ENCODE peak calls at places on chromosome 4, in five cellular contexts. O is neural progenitor cell, P is OCI-LY7, Q is brain microvascular endothelial cell, H is endodermal cell. T is an unnamed sample.

GRCh38 chr4:186621959-186622553 is 66.7 kb upstream of the MTNR1A start:
- DNase-seq in O (no peak), P (no peak), Q (peak), H (no peak), T (no peak)

GRCh38 chr4:33063238-33063637 is 2343.1 kb downstream of the PCDH7 start:
- DNase-seq in O (no peak), P (no peak), Q (peak), H (no peak), T (no peak)

GRCh38 chr4:88002786-88003185 is 4.6 kb upstream of the PKD2 start:
- DNase-seq in O (no peak), P (no peak), Q (no peak), H (no peak), T (no peak)

GRCh38 chr4:100208964-100209363 is 18.7 kb upstream of the DDIT4L start:
- DNase-seq in O (no peak), P (no peak), Q (no peak), H (no peak), T (no peak)

GRCh38 chr4:98720871-98721480 is 62.6 kb upstream of the TSPAN5 start:
- DNase-seq in O (no peak), P (no peak), Q (peak), H (no peak), T (no peak)

GRCh38 chr4:38464328-38464727 is 199.7 kb upstream of the KLF3 start:
- DNase-seq in O (no peak), P (no peak), Q (no peak), H (no peak), T (no peak)

GRCh38 chr4:157804986-157805385 is 367.8 kb downstream of the GASK1B start:
- DNase-seq in O (peak), P (no peak), Q (no peak), H (no peak), T (no peak)

GRCh38 chr4:40388248-40388647 is 53.1 kb downstream of the CHRNA9 start:
- DNase-seq in O (peak), P (peak), Q (no peak), H (peak), T (no peak)

GRCh38 chr4:78222575-78223186 is 165.6 kb downstream of the FRAS1 start:
- DNase-seq in O (peak), P (no peak), Q (no peak), H (peak), T (no peak)

GRCh38 chr4:56506110-56506705 is 617 bp downstream of the ARL9 start:
- DNase-seq in O (peak), P (no peak), Q (no peak), H (peak), T (no peak)

GRCh38 chr4:109730294-109731051 is 603 bp upstream of the PLA2G12A start:
- DNase-seq in O (peak), P (no peak), Q (peak), H (no peak), T (peak)

GRCh38 chr4:75644095-75644494 is 13.8 kb upstream of the CDKL2 start:
- DNase-seq in O (no peak), P (no peak), Q (no peak), H (no peak), T (no peak)

GRCh38 chr4:121073672-121074386 is 1.5 kb upstream of the NDNF start:
- DNase-seq in O (no peak), P (no peak), Q (no peak), H (peak), T (no peak)

GRCh38 chr4:94036964-94037363 is 170.7 kb upstream of the SMARCAD1 start:
- DNase-seq in O (no peak), P (no peak), Q (peak), H (peak), T (no peak)

GRCh38 chr4:169159614-169160013 is 111.1 kb downstream of the SH3RF1 start:
- DNase-seq in O (no peak), P (no peak), Q (peak), H (no peak), T (no peak)

DNA sequence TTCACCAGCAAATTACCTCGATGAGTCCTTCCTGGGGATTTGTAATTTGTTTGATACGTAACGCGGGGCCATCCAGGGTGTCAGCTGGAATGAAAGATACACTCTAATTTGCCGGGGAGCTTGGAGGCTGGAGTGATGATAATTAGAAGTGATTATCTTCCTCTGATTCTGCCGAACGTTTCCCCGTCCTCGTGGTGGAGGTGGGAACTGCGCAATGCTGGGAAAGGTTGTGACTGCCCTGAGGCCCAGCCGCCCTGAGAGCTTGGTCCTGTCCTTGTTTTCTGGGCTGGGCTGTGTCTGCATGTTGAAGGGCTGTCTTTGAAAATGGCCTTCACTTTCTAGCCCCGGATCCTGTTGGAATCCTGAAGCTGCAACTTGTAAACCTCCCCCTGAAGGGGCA is 48.0 kb downstream of the SORCS2 start:
- DNase-seq in O (no peak), P (no peak), Q (no peak), H (no peak), T (no peak)
- TF ChIP-seq CTCF in O (no peak), P (no peak), Q (peak), H (peak), T (no peak)

GRCh38 chr4:81635128-81635527 is 163.4 kb upstream of the RASGEF1B start:
- DNase-seq in O (no peak), P (no peak), Q (no peak), H (no peak), T (no peak)

GRCh38 chr4:81632581-81633247 is 161.0 kb upstream of the RASGEF1B start:
- DNase-seq in O (no peak), P (no peak), Q (no peak), H (no peak), T (no peak)

GRCh38 chr4:81635747-81636146 is 164.0 kb upstream of the RASGEF1B start:
- DNase-seq in O (no peak), P (peak), Q (no peak), H (no peak), T (peak)

GRCh38 chr4:81628489-81628888 is 156.8 kb upstream of the RASGEF1B start:
- DNase-seq in O (no peak), P (no peak), Q (no peak), H (no peak), T (no peak)

GRCh38 chr4:81631958-81632439 is 160.3 kb upstream of the RASGEF1B start:
- DNase-seq in O (no peak), P (peak), Q (peak), H (no peak), T (no peak)
- H3K27ac ChIP-seq in O (no peak), P (peak), Q (no peak), H (no peak), T (no peak)

GRCh38 chr4:174198396-174199179 is 84.9 kb downstream of the FBXO8 start:
- DNase-seq in O (no peak), P (no peak), Q (peak), H (no peak), T (no peak)
- H3K4me3 ChIP-seq in O (no peak), P (no peak), Q (no peak), H (no peak), T (no peak)

GRCh38 chr4:10441512-10441911 is 15.7 kb downstream of the ZNF518B start:
- DNase-seq in O (no peak), P (no peak), Q (no peak), H (no peak), T (no peak)

GRCh38 chr4:10442976-10443375 is 14.2 kb downstream of the ZNF518B start:
- DNase-seq in O (no peak), P (no peak), Q (peak), H (no peak), T (no peak)

GRCh38 chr4:10438924-10439323 is 18.3 kb downstream of the ZNF518B start:
- DNase-seq in O (no peak), P (no peak), Q (no peak), H (no peak), T (no peak)

DNA sequence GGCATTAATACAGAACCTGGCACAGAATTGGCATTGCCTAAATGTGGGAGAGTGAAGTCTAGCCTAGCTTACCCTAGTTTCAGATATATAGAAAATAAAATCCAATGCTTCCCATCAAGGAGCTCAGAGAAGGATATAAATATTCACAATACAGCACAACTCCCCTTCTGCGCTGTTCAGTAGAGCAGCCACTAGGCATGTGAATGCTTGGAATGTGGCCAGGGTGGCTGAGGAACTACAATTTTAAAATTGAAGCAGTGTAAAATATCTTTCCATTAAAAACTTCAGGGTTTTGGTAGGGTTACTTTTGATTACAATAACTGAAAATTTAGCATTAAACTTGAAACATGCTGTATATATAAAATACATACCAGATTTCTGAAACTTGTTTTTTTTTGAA is 19.5 kb downstream of the ZNF518B start:
- DNase-seq in O (no peak), P (no peak), Q (no peak), H (no peak), T (no peak)
- TF ChIP-seq CTCF in O (no peak), P (no peak), Q (no peak), H (peak), T (no peak)

GRCh38 chr4:159175165-159175988 is 72.5 kb downstream of the RAPGEF2 start:
- DNase-seq in O (peak), P (peak), Q (peak), H (peak), T (peak)
- H3K27ac ChIP-seq in O (no peak), P (no peak), Q (peak), H (no peak), T (no peak)